ENCODE peak calls at places on chromosomes 11 and 22, in nine cellular contexts. A is brain microvascular endothelial cell; T is T-helper 22 cell; E is activated CD4-positive, alpha-beta T cell treated with anti-CD3 and anti-CD28 coated beads, Interleukin-2, amount 10 ng/mL, durations not matched to agents 7 days and 5 days; D is upper lobe of right lung; L is stromal cell of bone marrow; P is left cardiac atrium; V is skeletal muscle cell; W is heart right ventricle. C is an unnamed sample.

GRCh38 chr11:56905936-56906335 is 82.8 kb upstream of the OR5AK2 start:
- DNase-seq in A (no peak), T (no peak), E (no peak), D (no peak), L (no peak), P (no peak), V (no peak), W (no peak), C (no peak)

GRCh38 chr11:60788401-60789110 is 3.4 kb downstream of the MS4A10 start:
- DNase-seq in A (no peak), T (no peak), E (no peak), D (no peak), L (no peak), P (peak), V (no peak), W (no peak), C (no peak)

GRCh38 chr22:45864959-45865496 is 111.9 kb downstream of the WNT7B start:
- DNase-seq in A (no peak), T (no peak), E (no peak), D (no peak), L (no peak), P (no peak), V (no peak), W (no peak), C (no peak)

GRCh38 chr11:65764434-65764833 is 16.3 kb downstream of the AP5B1 start:
- DNase-seq in A (no peak), T (no peak), E (no peak), D (no peak), L (no peak), P (no peak), V (no peak), W (no peak), C (no peak)

GRCh38 chr11:9656864-9657263 is 7.0 kb upstream of the SWAP70 start:
- DNase-seq in A (no peak), T (no peak), E (no peak), D (no peak), L (no peak), P (no peak), V (no peak), W (no peak), C (no peak)

GRCh38 chr11:47466701-47467250 is 17.8 kb upstream of the RAPSN start:
- DNase-seq in A (peak), T (no peak), E (no peak), D (peak), L (peak), P (peak), V (no peak), W (peak), C (no peak)

GRCh38 chr11:67117176-67117575 is 1.9 kb upstream of the KDM2A start:
- DNase-seq in A (no peak), T (no peak), E (no peak), D (no peak), L (no peak), P (no peak), V (no peak), W (no peak), C (no peak)

GRCh38 chr11:123429851-123430735 is at the start of gene GRAMD1B:
- DNase-seq in A (peak), T (peak), E (peak), D (peak), L (peak), P (peak), V (no peak), W (peak), C (peak)

GRCh38 chr11:120034881-120035620 is 102.9 kb downstream of the TRIM29 start:
- DNase-seq in A (no peak), T (no peak), E (no peak), D (no peak), L (no peak), P (no peak), V (no peak), W (no peak), C (no peak)

GRCh38 chr22:43854786-43855271 is 7.5 kb downstream of the SULT4A1 start:
- DNase-seq in A (no peak), T (no peak), E (no peak), D (peak), L (no peak), P (no peak), V (no peak), W (no peak), C (no peak)

GRCh38 chr11:79167510-79168188 is 273.2 kb downstream of the TENM4 start:
- DNase-seq in A (no peak), T (no peak), E (no peak), D (no peak), L (no peak), P (no peak), V (no peak), W (no peak), C (no peak)

GRCh38 chr11:43399983-43400630 is 41.4 kb downstream of the TTC17 start:
- DNase-seq in A (peak), T (no peak), E (no peak), D (no peak), L (no peak), P (no peak), V (no peak), W (no peak), C (no peak)

GRCh38 chr11:120186799-120187591 is 23.8 kb upstream of the OAF start:
- DNase-seq in A (no peak), T (no peak), E (no peak), D (peak), L (no peak), P (no peak), V (no peak), W (no peak), C (no peak)

GRCh38 chr11:12854297-12854661 is 154.8 kb upstream of the RASSF10 start:
- DNase-seq in A (no peak), T (no peak), E (no peak), D (no peak), L (no peak), P (no peak), V (no peak), W (no peak), C (no peak)

GRCh38 chr11:85590848-85591483 is 36.2 kb downstream of the DLG2 start:
- DNase-seq in A (peak), T (no peak), E (no peak), D (no peak), L (peak), P (no peak), V (peak), W (no peak), C (no peak)

GRCh38 chr11:8375460-8375859 is 111.8 kb upstream of the LMO1 start:
- DNase-seq in A (no peak), T (no peak), E (no peak), D (no peak), L (no peak), P (no peak), V (no peak), W (no peak), C (no peak)

GRCh38 chr11:68959465-68960298 is 21.1 kb downstream of the MRGPRD start:
- DNase-seq in A (no peak), T (no peak), E (no peak), D (no peak), L (no peak), P (no peak), V (no peak), W (no peak), C (peak)

GRCh38 chr11:67302571-67303131 is 679 bp upstream of the SSH3 start:
- DNase-seq in A (peak), T (no peak), E (no peak), D (peak), L (no peak), P (no peak), V (no peak), W (no peak), C (peak)

GRCh38 chr11:70415176-70415575 is 16.8 kb downstream of the CTTN start:
- DNase-seq in A (peak), T (no peak), E (no peak), D (no peak), L (peak), P (no peak), V (no peak), W (no peak), C (no peak)

GRCh38 chr11:46504817-46505613 is 88.8 kb downstream of the AMBRA1 start:
- DNase-seq in A (peak), T (no peak), E (no peak), D (no peak), L (no peak), P (no peak), V (no peak), W (no peak), C (no peak)

GRCh38 chr11:133947298-133947905 is 9.4 kb downstream of the IGSF9B start:
- DNase-seq in A (peak), T (peak), E (peak), D (peak), L (no peak), P (peak), V (no peak), W (peak), C (no peak)

GRCh38 chr11:1949302-1949701 is 2.2 kb downstream of the MRPL23 start:
- DNase-seq in A (no peak), T (no peak), E (no peak), D (peak), L (no peak), P (no peak), V (no peak), W (no peak), C (peak)

GRCh38 chr11:724063-724732 is 18.2 kb downstream of the EPS8L2 start:
- DNase-seq in A (no peak), T (no peak), E (no peak), D (no peak), L (no peak), P (no peak), V (no peak), W (no peak), C (no peak)

GRCh38 chr11:20021771-20022362 is 138.4 kb downstream of the DBX1 start:
- DNase-seq in A (no peak), T (no peak), E (no peak), D (no peak), L (no peak), P (no peak), V (no peak), W (no peak), C (no peak)

GRCh38 chr11:129145276-129145675 is 46.8 kb downstream of the ARHGAP32 start:
- DNase-seq in A (no peak), T (no peak), E (no peak), D (no peak), L (no peak), P (no peak), V (no peak), W (no peak), C (no peak)

GRCh38 chr11:44186531-44186930 is 91.1 kb downstream of the EXT2 start:
- DNase-seq in A (no peak), T (no peak), E (no peak), D (no peak), L (no peak), P (no peak), V (no peak), W (no peak), C (no peak)

GRCh38 chr22:40603088-40603605 is 33.4 kb downstream of the MRTFA start:
- DNase-seq in A (peak), T (no peak), E (no peak), D (no peak), L (no peak), P (no peak), V (no peak), W (no peak), C (no peak)

GRCh38 chr11:32705309-32706033 is 89.0 kb downstream of the CCDC73 start:
- DNase-seq in A (no peak), T (no peak), E (no peak), D (no peak), L (no peak), P (no peak), V (no peak), W (no peak), C (no peak)

GRCh38 chr11:3126207-3126865 is 38.8 kb downstream of the OSBPL5 start:
- DNase-seq in A (no peak), T (no peak), E (no peak), D (peak), L (no peak), P (peak), V (no peak), W (peak), C (peak)

GRCh38 chr11:44737686-44738085 is 10.9 kb downstream of the TSPAN18 start:
- DNase-seq in A (no peak), T (no peak), E (no peak), D (no peak), L (no peak), P (no peak), V (no peak), W (no peak), C (no peak)

GRCh38 chr11:128933481-128934178 is 9.0 kb downstream of the TP53AIP1 start:
- DNase-seq in A (no peak), T (no peak), E (no peak), D (no peak), L (no peak), P (no peak), V (no peak), W (no peak), C (no peak)

C was measured in CD14-positive monocyte.